ENCODE peak calls at places on chromosomes 13 and 19, in four cellular contexts. M is astrocyte, O is tibial artery, N is EH. A is an unnamed sample.

GRCh38 chr13:76330216-76330615 is 556.0 kb downstream of the KCTD12 start:
- DNase-seq in M (no peak), O (no peak), N (no peak), A (no peak)

GRCh38 chr13:98216135-98216565 is 39.1 kb upstream of the RNF113B start:
- DNase-seq in O (peak), N (peak), M (peak), A (peak)

GRCh38 chr13:40916207-40916998 is 102.7 kb downstream of the ELF1 start:
- DNase-seq in M (peak), N (peak), O (no peak), A (peak)

GRCh38 chr19:16584825-16585801 is 12.9 kb upstream of the SLC35E1 start:
- DNase-seq in M (no peak), N (no peak), O (no peak), A (no peak)

GRCh38 chr13:41065098-41065497 is 3.8 kb downstream of the WBP4 start:
- DNase-seq in O (no peak), M (peak), N (peak), A (peak)

GRCh38 chr19:798415-799075 is 1.3 kb downstream of the PTBP1 start:
- DNase-seq in O (no peak), M (no peak), N (no peak), A (peak)

GRCh38 chr13:95797016-95797415 is 120.1 kb downstream of the DNAJC3 start:
- DNase-seq in O (no peak), M (no peak), N (no peak), A (no peak)

GRCh38 chr13:35917942-35918645 is 213.1 kb downstream of the DCLK1 start:
- DNase-seq in O (no peak), M (peak), N (peak), A (no peak)

GRCh38 chr13:27476943-27477681 is 26.7 kb upstream of the MTIF3 start:
- DNase-seq in M (no peak), N (peak), O (no peak), A (peak)

GRCh38 chr13:20134732-20135131 is 26.1 kb downstream of the GJA3 start:
- DNase-seq in O (no peak), M (no peak), N (no peak), A (no peak)

GRCh38 chr13:42574011-42574410 is at the start of gene TNFSF11:
- DNase-seq in M (no peak), O (no peak), N (no peak), A (peak)

GRCh38 chr13:49927755-49928154 is 8.4 kb downstream of the SPRYD7 start:
- DNase-seq in N (peak), O (no peak), M (peak), A (peak)

GRCh38 chr19:36136975-36137686 is 2.7 kb upstream of the CAPNS1 start:
- DNase-seq in M (peak), N (peak), O (peak), A (peak)

GRCh38 chr13:44406617-44407016 is 33.0 kb downstream of the SERP2 start:
- DNase-seq in N (no peak), O (no peak), M (no peak), A (no peak)

GRCh38 chr13:87498681-87499080 is 172.5 kb upstream of the SLITRK5 start:
- DNase-seq in N (no peak), M (peak), O (no peak), A (peak)

GRCh38 chr19:6714749-6715555 is 5.5 kb downstream of the C3 start:
- DNase-seq in O (no peak), M (no peak), N (no peak), A (no peak)

GRCh38 chr13:48155850-48156249 is 60.9 kb upstream of the MED4 start:
- DNase-seq in O (no peak), M (peak), N (peak), A (peak)

GRCh38 chr13:61770697-61771096 is 355.0 kb upstream of the PCDH20 start:
- DNase-seq in O (no peak), M (no peak), N (no peak), A (no peak)

GRCh38 chr19:5094768-5095567 is 126.1 kb downstream of the KDM4B start:
- DNase-seq in O (no peak), M (no peak), N (no peak), A (no peak)

GRCh38 chr19:49437231-49437630 is 4.1 kb downstream of the SLC17A7 start:
- DNase-seq in M (no peak), O (no peak), N (no peak), A (no peak)

GRCh38 chr13:23160241-23161175 is 20.3 kb upstream of the SGCG start:
- DNase-seq in M (no peak), N (no peak), O (no peak), A (no peak)

GRCh38 chr19:44748426-44749254 is at the start of gene BCL3:
- DNase-seq in O (peak), M (no peak), N (no peak), A (peak)

GRCh38 chr19:39474139-39474620 is 6.5 kb upstream of the TIMM50 start:
- DNase-seq in M (no peak), N (peak), O (peak), A (peak)

GRCh38 chr13:76406243-76406642 is 480.0 kb downstream of the KCTD12 start:
- DNase-seq in O (no peak), M (no peak), N (no peak), A (peak)

GRCh38 chr19:3383121-3383722 is 16.8 kb downstream of the NFIC start:
- DNase-seq in O (peak), M (no peak), N (no peak), A (no peak)

GRCh38 chr13:110410000-110410399 is 102.9 kb downstream of the COL4A2 start:
- DNase-seq in M (no peak), O (no peak), N (no peak), A (no peak)

GRCh38 chr13:113095146-113096051 is 10.2 kb upstream of the F7 start:
- DNase-seq in N (no peak), O (no peak), M (no peak), A (no peak)

GRCh38 chr13:49859568-49859967 is 67.1 kb upstream of the KPNA3 start:
- DNase-seq in M (peak), O (no peak), N (peak), A (peak)

GRCh38 chr19:11797491-11797890 is 832 bp upstream of the ZNF491 start:
- DNase-seq in M (peak), O (peak), N (peak), A (peak)

GRCh38 chr13:86681223-86681622 is 882.0 kb upstream of the SLITRK6 start:
- DNase-seq in N (no peak), O (no peak), M (no peak), A (no peak)

GRCh38 chr19:19749332-19750130 is 16.6 kb upstream of the ZNF14 start:
- DNase-seq in N (no peak), O (no peak), M (no peak), A (no peak)

GRCh38 chr19:44732235-44733014 is 16.1 kb upstream of the BCL3 start:
- DNase-seq in M (no peak), N (no peak), O (no peak), A (no peak)

GRCh38 chr13:112588490-112589297 is 741 bp upstream of the TUBGCP3 start:
- DNase-seq in M (no peak), N (no peak), O (no peak), A (no peak)

GRCh38 chr13:34124912-34125311 is 307.0 kb downstream of the RFC3 start:
- DNase-seq in M (no peak), N (no peak), O (no peak), A (no peak)

A was measured in iris pigment epithelial cell.